ENCODE peak calls at places on chromosomes 6 and 20, in nine cellular contexts. One of them, this sample, is unnamed. For H3K27me3, the result is how much of the 10 kb centered on the place peaks cover.

GRCh38 chr6:44486002-44486421 is 98.5 kb downstream of the CDC5L start:
- DNase-seq in tibial nerve: no peak
- DNase-seq in endothelial cell of umbilical vein: no peak
- DNase-seq in stomach: no peak
- DNase-seq in uterus: no peak
- DNase-seq in heart left ventricle: no peak
- DNase-seq in sigmoid colon: no peak
- DNase-seq in ovary: no peak
- DNase-seq in body of pancreas: no peak
- DNase-seq in this sample: no peak

GRCh38 chr6:43455034-43455747 is at the start of gene DLK2:
- DNase-seq in endothelial cell of umbilical vein: no peak
- DNase-seq in ovary: no peak
- DNase-seq in body of pancreas: no peak
- DNase-seq in tibial nerve: no peak
- DNase-seq in uterus: no peak
- DNase-seq in sigmoid colon: no peak
- DNase-seq in heart left ventricle: no peak
- DNase-seq in stomach: no peak
- DNase-seq in this sample: no peak

GRCh38 chr20:24682496-24683090 is 213.2 kb downstream of the SYNDIG1 start:
- DNase-seq in body of pancreas: no peak
- DNase-seq in endothelial cell of umbilical vein: no peak
- DNase-seq in ovary: no peak
- DNase-seq in heart left ventricle: no peak
- DNase-seq in tibial nerve: no peak
- DNase-seq in sigmoid colon: peak
- DNase-seq in stomach: no peak
- DNase-seq in uterus: no peak
- DNase-seq in this sample: no peak

GRCh38 chr6:148509152-148509571 is 166.5 kb downstream of the SASH1 start:
- DNase-seq in stomach: no peak
- DNase-seq in uterus: no peak
- DNase-seq in endothelial cell of umbilical vein: no peak
- DNase-seq in sigmoid colon: no peak
- DNase-seq in body of pancreas: no peak
- DNase-seq in ovary: no peak
- DNase-seq in heart left ventricle: no peak
- DNase-seq in tibial nerve: no peak
- DNase-seq in this sample: no peak

GRCh38 chr6:87925373-87926060 is 122.1 kb upstream of the SPACA1 start:
- DNase-seq in body of pancreas: no peak
- DNase-seq in tibial nerve: no peak
- DNase-seq in ovary: no peak
- DNase-seq in sigmoid colon: no peak
- DNase-seq in uterus: no peak
- DNase-seq in heart left ventricle: no peak
- DNase-seq in endothelial cell of umbilical vein: no peak
- DNase-seq in stomach: peak
- DNase-seq in this sample: peak

GRCh38 chr6:102798631-102799030 is 1405.1 kb downstream of the GRIK2 start:
- DNase-seq in heart left ventricle: no peak
- DNase-seq in body of pancreas: no peak
- DNase-seq in tibial nerve: no peak
- DNase-seq in ovary: no peak
- DNase-seq in sigmoid colon: no peak
- DNase-seq in stomach: no peak
- DNase-seq in endothelial cell of umbilical vein: no peak
- DNase-seq in uterus: no peak
- DNase-seq in this sample: no peak

GRCh38 chr6:168047841-168048723 is 30.9 kb downstream of the FRMD1 start:
- DNase-seq in stomach: no peak
- DNase-seq in body of pancreas: no peak
- DNase-seq in heart left ventricle: no peak
- DNase-seq in uterus: no peak
- DNase-seq in tibial nerve: no peak
- DNase-seq in ovary: no peak
- DNase-seq in sigmoid colon: no peak
- DNase-seq in endothelial cell of umbilical vein: no peak
- DNase-seq in this sample: no peak

GRCh38 chr6:63476302-63476701 is 96.0 kb upstream of the LOC128125822 start:
- DNase-seq in endothelial cell of umbilical vein: no peak
- DNase-seq in heart left ventricle: no peak
- DNase-seq in uterus: no peak
- DNase-seq in body of pancreas: no peak
- DNase-seq in stomach: no peak
- DNase-seq in tibial nerve: no peak
- DNase-seq in sigmoid colon: no peak
- DNase-seq in ovary: no peak
- DNase-seq in this sample: peak

GRCh38 chr6:624979-625378 is 31.9 kb downstream of the HUS1B start:
- DNase-seq in uterus: no peak
- DNase-seq in endothelial cell of umbilical vein: peak
- DNase-seq in tibial nerve: no peak
- DNase-seq in heart left ventricle: no peak
- DNase-seq in ovary: no peak
- DNase-seq in stomach: no peak
- DNase-seq in body of pancreas: no peak
- DNase-seq in sigmoid colon: peak
- DNase-seq in this sample: no peak

GRCh38 chr6:84078335-84078734 is 44.8 kb downstream of the MRAP2 start:
- DNase-seq in uterus: no peak
- DNase-seq in heart left ventricle: no peak
- DNase-seq in body of pancreas: no peak
- DNase-seq in endothelial cell of umbilical vein: no peak
- DNase-seq in stomach: no peak
- DNase-seq in tibial nerve: no peak
- DNase-seq in ovary: no peak
- DNase-seq in sigmoid colon: no peak
- DNase-seq in this sample: no peak

GRCh38 chr6:71967436-71967835 is 81.1 kb downstream of the RIMS1 start:
- DNase-seq in sigmoid colon: no peak
- DNase-seq in stomach: no peak
- DNase-seq in endothelial cell of umbilical vein: no peak
- DNase-seq in heart left ventricle: no peak
- DNase-seq in ovary: no peak
- DNase-seq in uterus: no peak
- DNase-seq in body of pancreas: no peak
- DNase-seq in tibial nerve: no peak
- DNase-seq in this sample: no peak

GRCh38 chr20:47773381-47773786 is 11.9 kb downstream of the SULF2 start:
- DNase-seq in heart left ventricle: peak
- DNase-seq in tibial nerve: no peak
- DNase-seq in uterus: no peak
- DNase-seq in endothelial cell of umbilical vein: peak
- DNase-seq in sigmoid colon: no peak
- DNase-seq in stomach: peak
- DNase-seq in body of pancreas: no peak
- DNase-seq in ovary: no peak
- DNase-seq in this sample: no peak

GRCh38 chr20:51542894-51543788 is 622 bp upstream of the NFATC2 start:
- DNase-seq in stomach: no peak
- DNase-seq in ovary: no peak
- DNase-seq in uterus: no peak
- DNase-seq in endothelial cell of umbilical vein: no peak
- DNase-seq in sigmoid colon: no peak
- DNase-seq in heart left ventricle: no peak
- DNase-seq in body of pancreas: no peak
- DNase-seq in tibial nerve: no peak
- DNase-seq in this sample: peak

GRCh38 chr6:106973018-106973840 is 1.3 kb downstream of the CD24 start:
- DNase-seq in ovary: no peak
- DNase-seq in sigmoid colon: no peak
- DNase-seq in body of pancreas: peak
- DNase-seq in endothelial cell of umbilical vein: no peak
- DNase-seq in tibial nerve: no peak
- DNase-seq in uterus: no peak
- DNase-seq in stomach: peak
- DNase-seq in heart left ventricle: peak
- DNase-seq in this sample: no peak

GRCh38 chr6:44855562-44856494 is 468.3 kb downstream of the CDC5L start:
- DNase-seq in sigmoid colon: no peak
- DNase-seq in heart left ventricle: no peak
- DNase-seq in ovary: no peak
- DNase-seq in tibial nerve: no peak
- DNase-seq in endothelial cell of umbilical vein: peak
- DNase-seq in stomach: no peak
- DNase-seq in body of pancreas: no peak
- DNase-seq in uterus: no peak
- DNase-seq in this sample: no peak

GRCh38 chr20:46073443-46073842 is 16.3 kb downstream of the NCOA5 start:
- DNase-seq in sigmoid colon: no peak
- DNase-seq in body of pancreas: no peak
- DNase-seq in endothelial cell of umbilical vein: no peak
- DNase-seq in tibial nerve: no peak
- DNase-seq in stomach: no peak
- DNase-seq in heart left ventricle: no peak
- DNase-seq in ovary: no peak
- DNase-seq in uterus: no peak
- DNase-seq in this sample: no peak

GRCh38 chr6:109934293-109934692 is 43.8 kb upstream of the GPR6 start:
- DNase-seq in endothelial cell of umbilical vein: no peak
- DNase-seq in body of pancreas: no peak
- DNase-seq in sigmoid colon: no peak
- DNase-seq in ovary: no peak
- DNase-seq in stomach: no peak
- DNase-seq in uterus: no peak
- DNase-seq in tibial nerve: no peak
- DNase-seq in heart left ventricle: no peak
- DNase-seq in this sample: no peak

GRCh38 chr6:46052479-46052878 is 36.8 kb upstream of the CLIC5 start:
- DNase-seq in ovary: no peak
- DNase-seq in endothelial cell of umbilical vein: no peak
- DNase-seq in stomach: no peak
- DNase-seq in uterus: no peak
- DNase-seq in body of pancreas: no peak
- DNase-seq in heart left ventricle: no peak
- DNase-seq in sigmoid colon: no peak
- DNase-seq in tibial nerve: no peak
- DNase-seq in this sample: no peak

GRCh38 chr6:158772851-158773371 is 46.3 kb downstream of the EZR start:
- DNase-seq in heart left ventricle: no peak
- DNase-seq in body of pancreas: no peak
- DNase-seq in stomach: no peak
- DNase-seq in ovary: no peak
- DNase-seq in sigmoid colon: peak
- DNase-seq in endothelial cell of umbilical vein: no peak
- DNase-seq in uterus: no peak
- DNase-seq in tibial nerve: no peak
- DNase-seq in this sample: no peak
- TF ChIP-seq POLR2A in heart left ventricle: no peak
- TF ChIP-seq POLR2A in body of pancreas: no peak
- TF ChIP-seq POLR2A in stomach: no peak
- TF ChIP-seq POLR2A in ovary: no peak
- TF ChIP-seq POLR2A in sigmoid colon: no peak
- TF ChIP-seq POLR2A in endothelial cell of umbilical vein: no peak
- TF ChIP-seq POLR2A in uterus: no peak
- TF ChIP-seq POLR2A in tibial nerve: no peak
- TF ChIP-seq POLR2A in this sample: no peak

GRCh38 chr6:116041934-116042333 is 18.8 kb downstream of the FRK start:
- DNase-seq in heart left ventricle: no peak
- DNase-seq in endothelial cell of umbilical vein: no peak
- DNase-seq in sigmoid colon: no peak
- DNase-seq in body of pancreas: no peak
- DNase-seq in stomach: no peak
- DNase-seq in uterus: no peak
- DNase-seq in ovary: no peak
- DNase-seq in tibial nerve: no peak
- DNase-seq in this sample: no peak

GRCh38 chr6:116047173-116047933 is 13.3 kb downstream of the FRK start:
- DNase-seq in stomach: no peak
- DNase-seq in uterus: no peak
- DNase-seq in ovary: no peak
- DNase-seq in heart left ventricle: no peak
- DNase-seq in sigmoid colon: no peak
- DNase-seq in endothelial cell of umbilical vein: no peak
- DNase-seq in tibial nerve: no peak
- DNase-seq in body of pancreas: no peak
- DNase-seq in this sample: no peak

GRCh38 chr6:116049381-116049780 is 11.3 kb downstream of the FRK start:
- DNase-seq in ovary: no peak
- DNase-seq in stomach: no peak
- DNase-seq in uterus: no peak
- DNase-seq in body of pancreas: no peak
- DNase-seq in endothelial cell of umbilical vein: no peak
- DNase-seq in sigmoid colon: no peak
- DNase-seq in tibial nerve: no peak
- DNase-seq in heart left ventricle: no peak
- DNase-seq in this sample: no peak

GRCh38 chr6:116051244-116051643 is 9.4 kb downstream of the FRK start:
- DNase-seq in endothelial cell of umbilical vein: no peak
- DNase-seq in stomach: no peak
- DNase-seq in heart left ventricle: no peak
- DNase-seq in body of pancreas: no peak
- DNase-seq in uterus: no peak
- DNase-seq in tibial nerve: no peak
- DNase-seq in ovary: no peak
- DNase-seq in sigmoid colon: no peak
- DNase-seq in this sample: no peak

GRCh38 chr6:116046739-116047138 is 14.0 kb downstream of the FRK start:
- DNase-seq in ovary: no peak
- DNase-seq in uterus: no peak
- DNase-seq in tibial nerve: no peak
- DNase-seq in endothelial cell of umbilical vein: no peak
- DNase-seq in heart left ventricle: no peak
- DNase-seq in body of pancreas: no peak
- DNase-seq in sigmoid colon: no peak
- DNase-seq in stomach: no peak
- DNase-seq in this sample: no peak
- H3K27me3 ChIP-seq in ovary: under half
- H3K27me3 ChIP-seq in uterus: under half
- H3K27me3 ChIP-seq in tibial nerve: under half
- H3K27me3 ChIP-seq in endothelial cell of umbilical vein: under half
- H3K27me3 ChIP-seq in heart left ventricle: under half
- H3K27me3 ChIP-seq in body of pancreas: under half
- H3K27me3 ChIP-seq in sigmoid colon: under half
- H3K27me3 ChIP-seq in stomach: under half
- H3K27me3 ChIP-seq in this sample: under half

GRCh38 chr6:55058682-55059081 is 115.6 kb upstream of the HCRTR2 start:
- DNase-seq in ovary: no peak
- DNase-seq in sigmoid colon: no peak
- DNase-seq in body of pancreas: no peak
- DNase-seq in uterus: no peak
- DNase-seq in tibial nerve: no peak
- DNase-seq in stomach: no peak
- DNase-seq in heart left ventricle: no peak
- DNase-seq in endothelial cell of umbilical vein: no peak
- DNase-seq in this sample: no peak
- TF ChIP-seq POLR2A in ovary: no peak
- TF ChIP-seq POLR2A in sigmoid colon: no peak
- TF ChIP-seq POLR2A in body of pancreas: no peak
- TF ChIP-seq POLR2A in uterus: no peak
- TF ChIP-seq POLR2A in tibial nerve: no peak
- TF ChIP-seq POLR2A in stomach: no peak
- TF ChIP-seq POLR2A in heart left ventricle: no peak
- TF ChIP-seq POLR2A in endothelial cell of umbilical vein: no peak
- TF ChIP-seq POLR2A in this sample: no peak

DNA sequence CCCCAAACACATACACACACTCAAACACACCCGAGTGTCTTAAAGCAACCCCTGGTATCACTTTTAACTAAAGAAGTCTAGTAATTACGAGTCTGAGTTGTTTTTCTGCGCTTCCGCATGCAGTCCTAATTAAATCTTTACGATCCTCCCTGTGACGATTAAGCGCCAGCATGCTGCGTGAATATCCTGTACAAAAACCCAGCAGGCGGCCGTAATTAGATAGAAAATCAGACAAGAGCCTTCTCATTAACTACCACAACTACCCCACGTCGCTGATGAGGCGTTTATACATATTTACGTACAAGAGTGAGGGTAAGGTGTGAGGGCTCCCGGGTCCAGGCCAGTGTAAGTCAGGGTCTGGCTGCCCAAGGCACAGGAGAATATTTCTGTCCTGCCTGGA is 8.1 kb downstream of the TFAP2B start:
- DNase-seq in sigmoid colon: no peak
- DNase-seq in ovary: no peak
- DNase-seq in body of pancreas: no peak
- DNase-seq in uterus: no peak
- DNase-seq in endothelial cell of umbilical vein: no peak
- DNase-seq in stomach: no peak
- DNase-seq in tibial nerve: no peak
- DNase-seq in heart left ventricle: no peak
- DNase-seq in this sample: no peak
- H3K27me3 ChIP-seq in sigmoid colon: under half
- H3K27me3 ChIP-seq in ovary: under half
- H3K27me3 ChIP-seq in body of pancreas: under half
- H3K27me3 ChIP-seq in uterus: under half
- H3K27me3 ChIP-seq in endothelial cell of umbilical vein: under half
- H3K27me3 ChIP-seq in stomach: half or more
- H3K27me3 ChIP-seq in tibial nerve: under half
- H3K27me3 ChIP-seq in heart left ventricle: half or more
- H3K27me3 ChIP-seq in this sample: half or more

This sample was measured in gastrocnemius medialis.